ENCODE peak calls at places on chromosomes 4 and X, in ten cellular contexts. T, D, I, S, K, U, G, Y, O and L are unnamed samples.

GRCh38 chr4:143085644-143086043 is 99.1 kb upstream of the USP38 start:
- DNase-seq in Y (no peak), K (no peak), U (no peak), O (no peak), G (no peak), I (no peak), D (no peak), S (no peak), T (no peak), L (no peak)

GRCh38 chr4:94826206-94826605 is 68.5 kb downstream of the BMPR1B start:
- DNase-seq in K (no peak), T (no peak), D (no peak), Y (no peak), O (no peak), G (no peak), U (no peak), S (no peak), I (no peak), L (no peak)

GRCh38 chrX:154092371-154092770 is 5.1 kb downstream of the MECP2 start:
- DNase-seq in Y (no peak), S (no peak), G (no peak), K (no peak), T (no peak), U (no peak), I (no peak), O (no peak), D (no peak), L (no peak)

GRCh38 chrX:39773923-39774803 is 323.6 kb downstream of the BCOR start:
- DNase-seq in G (peak; percentile 8), U (peak; percentile 60), T (no peak), K (no peak), D (no peak), O (no peak), S (no peak), Y (peak; percentile 61), I (no peak), L (no peak)

GRCh38 chr4:158667651-158668198 is 4.0 kb downstream of the C4orf46 start:
- DNase-seq in I (no peak), O (no peak), S (peak; percentile 35), T (peak; percentile 5), G (no peak), K (no peak), D (no peak), Y (no peak), U (peak; percentile 22), L (no peak)

GRCh38 chr4:180363817-180364216 is 1879.4 kb upstream of the TENM3 start:
- DNase-seq in S (no peak), D (no peak), G (no peak), I (no peak), T (no peak), O (no peak), K (no peak), U (no peak), Y (no peak), L (no peak)

GRCh38 chrX:126785539-126785938 is 34.0 kb upstream of the PRR32 start:
- DNase-seq in O (no peak), I (no peak), K (no peak), U (no peak), S (no peak), Y (no peak), D (no peak), G (no peak), T (no peak), L (no peak)

GRCh38 chrX:48971325-48972213 is at the start of gene KCND1:
- DNase-seq in O (peak; percentile 19), D (peak; percentile 73), K (peak; percentile 27), Y (no peak), G (no peak), T (no peak), I (no peak), S (no peak), U (peak; percentile 33), L (peak; percentile 88)

GRCh38 chr4:153169811-153170210 is 34.4 kb upstream of the TRIM2 start:
- DNase-seq in G (no peak), O (no peak), D (peak; percentile 17), S (no peak), U (no peak), I (no peak), T (no peak), K (no peak), Y (no peak), L (no peak)

GRCh38 chrX:42385730-42386129 is 392.2 kb downstream of the PPP1R2C start:
- DNase-seq in Y (no peak), G (no peak), O (no peak), T (no peak), S (no peak), I (no peak), U (no peak), K (no peak), D (no peak), L (no peak)

GRCh38 chrX:15328131-15328530 is 7.2 kb downstream of the PIGA start:
- DNase-seq in K (no peak), G (no peak), I (no peak), Y (no peak), T (no peak), D (no peak), S (no peak), O (no peak), U (no peak), L (no peak)
- H3K36me3 ChIP-seq in K (peaks cover 22% of the 10 kb centered on the region), G (peaks cover 4% of the 10 kb centered on the region), I (peaks cover 2% of the 10 kb centered on the region), Y (peaks cover 11% of the 10 kb centered on the region), T (peaks cover 8% of the 10 kb centered on the region), D (peaks cover 10% of the 10 kb centered on the region), S (no peaks in the 10 kb centered on the region), O (peaks cover 7% of the 10 kb centered on the region), U (no peaks in the 10 kb centered on the region), L (peaks cover 3% of the 10 kb centered on the region)

DNA sequence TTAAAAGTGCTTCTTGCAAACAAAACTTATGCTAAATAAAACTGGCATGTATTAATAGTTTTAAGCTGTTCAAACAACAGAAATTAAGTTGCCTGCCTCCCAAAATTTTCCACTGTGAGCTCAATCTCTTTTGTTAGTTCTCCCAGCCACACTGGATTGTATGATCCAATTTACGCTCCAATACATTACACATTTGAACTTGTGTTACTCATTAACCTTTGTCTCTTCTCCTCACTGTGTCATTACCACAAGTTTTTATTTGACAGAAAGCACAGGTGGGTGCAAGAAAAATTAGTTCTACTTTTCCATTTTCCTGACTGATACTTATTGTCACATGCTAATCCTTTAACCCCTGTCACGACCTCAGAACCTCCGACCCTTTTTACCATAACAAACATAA is 55.5 kb downstream of the SHISA3 start:
- DNase-seq in D (no peak), G (no peak), I (no peak), U (no peak), O (no peak), S (no peak), T (no peak), K (no peak), Y (no peak), L (no peak)
- H3K36me3 ChIP-seq in D (peaks cover 7% of the 10 kb centered on the region), G (peaks cover 7% of the 10 kb centered on the region), I (no peaks in the 10 kb centered on the region), U (no peaks in the 10 kb centered on the region), O (peaks cover 16% of the 10 kb centered on the region), S (no peaks in the 10 kb centered on the region), T (no peaks in the 10 kb centered on the region), K (peaks cover 28% of the 10 kb centered on the region), Y (no peaks in the 10 kb centered on the region), L (no peaks in the 10 kb centered on the region)

GRCh38 chrX:310621-311155 is 7.9 kb downstream of the GTPBP6 start:
- DNase-seq in Y (peak; percentile 17), U (no peak), K (no peak), T (no peak), S (no peak), I (no peak), O (no peak), G (no peak), D (peak; percentile 60), L (peak; percentile 53)

GRCh38 chrX:312621-313331 is 5.8 kb downstream of the GTPBP6 start:
- DNase-seq in Y (peak; percentile 45), O (no peak), T (no peak), G (no peak), U (no peak), I (no peak), K (peak; percentile 11), D (peak; percentile 57), S (no peak), L (peak; percentile 67)

GRCh38 chrX:308821-309520 is 9.6 kb downstream of the GTPBP6 start:
- DNase-seq in U (no peak), S (no peak), I (no peak), D (peak; percentile 59), Y (peak; percentile 30), O (no peak), K (peak; percentile 5), T (no peak), G (no peak), L (peak; percentile 54)

GRCh38 chrX:313546-313945 is 5.0 kb downstream of the GTPBP6 start:
- DNase-seq in I (no peak), U (no peak), K (peak; percentile 6), Y (peak; percentile 44), T (no peak), O (no peak), S (no peak), D (peak; percentile 48), G (no peak), L (peak; percentile 15)

DNA sequence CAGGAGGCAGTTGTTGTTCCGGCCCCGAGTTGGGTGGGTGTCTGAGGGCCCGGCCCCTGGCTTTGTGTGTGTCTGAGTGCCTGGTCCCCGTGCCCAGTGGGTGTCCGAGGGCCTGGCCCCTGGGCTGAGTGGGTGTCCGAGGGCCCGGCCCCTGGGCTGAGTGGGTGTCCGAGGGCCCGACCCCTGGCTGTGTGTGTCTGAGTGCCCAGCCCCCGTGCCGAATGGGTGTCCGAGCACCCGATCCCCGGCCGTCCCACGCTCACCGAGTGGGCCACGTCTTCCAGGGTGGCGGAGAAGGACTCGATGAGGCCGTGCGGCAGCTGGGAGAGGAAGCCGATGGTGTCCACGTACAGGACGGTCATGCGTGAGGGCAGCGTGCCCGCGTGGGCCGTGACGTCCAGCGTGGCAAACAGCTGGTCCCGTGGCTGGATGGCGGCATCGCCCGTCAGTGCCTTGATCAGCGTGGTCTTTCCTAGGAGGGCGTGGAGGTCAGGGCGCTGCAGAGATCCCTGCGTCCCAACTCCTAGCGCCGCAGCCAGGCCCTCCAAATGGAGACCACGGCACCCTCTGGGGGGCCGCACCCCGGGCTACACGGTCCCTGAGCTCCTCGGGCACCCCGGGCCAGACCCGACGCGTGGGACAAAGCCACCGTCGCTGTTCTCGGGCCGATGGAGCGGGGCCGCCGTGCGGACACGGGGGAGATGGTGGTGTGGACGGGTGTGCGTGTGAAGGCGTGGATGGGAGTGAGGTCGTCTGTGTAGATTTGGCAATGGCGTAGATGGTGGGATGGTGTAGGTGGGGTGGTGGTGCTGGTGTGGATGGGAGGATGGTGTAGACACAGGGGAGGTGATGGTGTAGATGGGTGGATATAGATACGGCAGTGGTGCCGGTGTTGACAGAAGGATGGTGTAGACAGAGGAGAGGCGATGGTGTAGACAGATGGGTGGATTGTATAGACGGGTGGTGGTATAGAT is 7.2 kb downstream of the GTPBP6 start:
- DNase-seq in S (no peak), I (no peak), T (no peak), O (no peak), K (no peak), U (no peak), G (no peak), D (peak; percentile 63), Y (peak; percentile 40), L (peak; percentile 68)
- H3K36me3 ChIP-seq in S (no peaks in the 10 kb centered on the region), I (peaks cover 61% of the 10 kb centered on the region), T (peaks cover 53% of the 10 kb centered on the region), O (peaks cover 76% of the 10 kb centered on the region), K (peaks cover 80% of the 10 kb centered on the region), U (peaks cover 29% of the 10 kb centered on the region), G (peaks cover 62% of the 10 kb centered on the region), D (peaks cover 85% of the 10 kb centered on the region), Y (peaks cover 11% of the 10 kb centered on the region), L (peaks cover 31% of the 10 kb centered on the region)

DNA sequence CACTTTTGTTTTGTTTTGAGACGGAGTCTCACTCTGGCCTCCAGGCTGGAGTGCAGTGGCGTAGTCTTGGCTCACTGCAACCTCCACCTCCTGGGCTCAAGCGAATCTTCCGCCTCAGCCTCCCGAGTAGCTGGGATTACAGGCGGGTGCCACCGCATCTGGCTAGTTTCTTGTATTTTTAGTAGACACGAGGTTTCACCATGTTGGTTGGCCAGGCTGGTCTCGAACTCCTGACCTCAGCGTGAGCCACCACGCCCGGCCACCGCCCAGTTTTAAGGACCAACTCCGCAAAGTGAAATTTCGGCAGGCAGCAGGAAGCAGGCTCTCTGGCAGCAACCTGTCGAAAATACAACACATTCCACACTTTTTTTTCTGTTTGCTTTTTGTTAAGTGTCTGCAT is 13.4 kb downstream of the DHRSX start:
- DNase-seq in S (no peak), U (no peak), D (no peak), K (no peak), Y (no peak), G (no peak), T (no peak), I (no peak), O (no peak), L (no peak)
- H3K36me3 ChIP-seq in S (no peaks in the 10 kb centered on the region), U (peaks cover 16% of the 10 kb centered on the region), D (peaks cover 44% of the 10 kb centered on the region), K (peaks cover 50% of the 10 kb centered on the region), Y (no peaks in the 10 kb centered on the region), G (peaks cover 27% of the 10 kb centered on the region), T (peaks cover 57% of the 10 kb centered on the region), I (peaks cover 36% of the 10 kb centered on the region), O (peaks cover 29% of the 10 kb centered on the region), L (peaks cover 25% of the 10 kb centered on the region)